ENCODE peak calls at places on chromosomes 7 and 10, in nine cellular contexts. L, F, P, O, S, M, Y, R and I are unnamed samples. For H3K4me1, H3K36me3 and H3K27me3, the result is how much of the 10 kb centered on the place peaks cover.

GRCh38 chr7:151838861-151839381 is 38.0 kb downstream of the PRKAG2 start:
- DNase-seq in L (peak), F (peak), P (no peak), O (no peak), S (peak), M (peak), Y (no peak), R (no peak), I (peak)

GRCh38 chr10:101670635-101671034 is 24.3 kb downstream of the FBXW4 start:
- DNase-seq in L (no peak), F (no peak), P (no peak), O (no peak), S (no peak), M (no peak), Y (no peak), R (no peak), I (no peak)

GRCh38 chr10:124007773-124008145 is 85.6 kb downstream of the CHST15 start:
- DNase-seq in L (no peak), F (no peak), P (no peak), O (no peak), S (no peak), M (peak), Y (no peak), R (no peak), I (no peak)

GRCh38 chr10:43680035-43680434 is 31.4 kb upstream of the ZNF32 start:
- DNase-seq in L (no peak), F (no peak), P (peak), O (peak), S (no peak), M (no peak), Y (no peak), R (no peak), I (no peak)

GRCh38 chr7:1460757-1461639 is 1.7 kb upstream of the MICALL2 start:
- DNase-seq in L (no peak), F (no peak), P (no peak), O (peak), S (peak), M (peak), Y (no peak), R (no peak), I (no peak)

GRCh38 chr7:128236924-128237586 is 4.0 kb upstream of the LEP start:
- DNase-seq in L (peak), F (peak), P (peak), O (peak), S (no peak), M (no peak), Y (no peak), R (no peak), I (peak)

GRCh38 chr7:30713397-30713796 is 31.1 kb upstream of the CRHR2 start:
- DNase-seq in L (no peak), F (no peak), P (peak), O (no peak), S (no peak), M (no peak), Y (no peak), R (no peak), I (no peak)

GRCh38 chr7:108178393-108178792 is 48.2 kb upstream of the LAMB4 start:
- DNase-seq in L (no peak), F (no peak), P (no peak), O (no peak), S (no peak), M (no peak), Y (no peak), R (no peak), I (no peak)

GRCh38 chr7:1137517-1138167 is 22.4 kb downstream of the ZFAND2A start:
- DNase-seq in L (no peak), F (no peak), P (peak), O (no peak), S (no peak), M (no peak), Y (no peak), R (no peak), I (no peak)

GRCh38 chr7:95104739-95105138 is 197.3 kb downstream of the PPP1R9A start:
- DNase-seq in L (no peak), F (no peak), P (no peak), O (peak), S (no peak), M (no peak), Y (no peak), R (no peak), I (no peak)

GRCh38 chr10:133439517-133440461 is 14.0 kb upstream of the SCART1 start:
- DNase-seq in L (no peak), F (no peak), P (no peak), O (no peak), S (no peak), M (no peak), Y (no peak), R (no peak), I (no peak)

GRCh38 chr10:69842020-69842419 is 40.3 kb downstream of the COL13A1 start:
- DNase-seq in L (no peak), F (no peak), P (no peak), O (no peak), S (no peak), M (no peak), Y (no peak), R (no peak), I (no peak)

GRCh38 chr10:28281726-28282325 is 21.0 kb downstream of the MPP7 start:
- DNase-seq in L (no peak), F (no peak), P (no peak), O (no peak), S (no peak), M (no peak), Y (no peak), R (no peak), I (no peak)

GRCh38 chr7:101558742-101559325 is 70.3 kb downstream of the MYL10 start:
- DNase-seq in L (no peak), F (no peak), P (no peak), O (peak), S (no peak), M (no peak), Y (no peak), R (no peak), I (no peak)

GRCh38 chr7:130349911-130350782 is 5.5 kb downstream of the CPA5 start:
- DNase-seq in L (no peak), F (no peak), P (no peak), O (no peak), S (no peak), M (no peak), Y (no peak), R (no peak), I (no peak)

GRCh38 chr7:100132697-100133137 is 6.0 kb downstream of the MBLAC1 start:
- DNase-seq in L (peak), F (peak), P (peak), O (peak), S (no peak), M (no peak), Y (no peak), R (no peak), I (peak)

GRCh38 chr10:11162828-11163599 is 145.3 kb downstream of the CELF2 start:
- DNase-seq in L (peak), F (peak), P (no peak), O (no peak), S (peak), M (peak), Y (peak), R (no peak), I (peak)

GRCh38 chr10:128643658-128644057 is 517.4 kb upstream of the MKI67 start:
- DNase-seq in L (no peak), F (no peak), P (no peak), O (no peak), S (no peak), M (no peak), Y (no peak), R (no peak), I (no peak)

GRCh38 chr7:101395376-101395775 is 32.7 kb downstream of the COL26A1 start:
- DNase-seq in L (no peak), F (peak), P (no peak), O (no peak), S (no peak), M (no peak), Y (no peak), R (no peak), I (no peak)

GRCh38 chr10:26696786-26697162 is 727 bp upstream of the PDSS1 start:
- DNase-seq in L (no peak), F (no peak), P (no peak), O (peak), S (no peak), M (no peak), Y (no peak), R (no peak), I (no peak)

GRCh38 chr10:108638225-108638624 is 1285.1 kb downstream of the XPNPEP1 start:
- DNase-seq in L (no peak), F (no peak), P (no peak), O (no peak), S (no peak), M (no peak), Y (no peak), R (no peak), I (no peak)

GRCh38 chr7:126574838-126575250 is 677.9 kb downstream of the GRM8 start:
- DNase-seq in L (no peak), F (peak), P (peak), O (peak), S (no peak), M (no peak), Y (no peak), R (no peak), I (no peak)

GRCh38 chr10:43043773-43044394 is 33.0 kb upstream of the RET start:
- DNase-seq in L (no peak), F (no peak), P (peak), O (no peak), S (peak), M (no peak), Y (no peak), R (no peak), I (no peak)

GRCh38 chr10:58853668-58854067 is 322.8 kb upstream of the PHYHIPL start:
- DNase-seq in L (no peak), F (no peak), P (no peak), O (no peak), S (no peak), M (no peak), Y (no peak), R (no peak), I (no peak)

GRCh38 chr7:91263359-91264082 is 712 bp upstream of the FZD1 start:
- DNase-seq in L (no peak), F (peak), P (peak), O (peak), S (peak), M (peak), Y (no peak), R (no peak), I (no peak)

GRCh38 chr7:3437467-3437866 is 136.4 kb downstream of the SDK1 start:
- DNase-seq in L (no peak), F (no peak), P (no peak), O (no peak), S (no peak), M (no peak), Y (no peak), R (no peak), I (no peak)

GRCh38 chr10:114401195-114401741 is 3.0 kb downstream of the AFAP1L2 start:
- DNase-seq in L (no peak), F (no peak), P (no peak), O (no peak), S (no peak), M (peak), Y (no peak), R (no peak), I (no peak)

GRCh38 chr10:100109670-100110069 is 28.0 kb upstream of the CPN1 start:
- DNase-seq in L (no peak), F (peak), P (no peak), O (no peak), S (no peak), M (no peak), Y (no peak), R (no peak), I (no peak)

GRCh38 chr10:133306097-133306476 is 2.6 kb downstream of the TUBGCP2 start:
- DNase-seq in L (no peak), F (no peak), P (no peak), O (no peak), S (peak), M (no peak), Y (no peak), R (no peak), I (no peak)

GRCh38 chr7:148856891-148857290 is 27.2 kb downstream of the EZH2 start:
- DNase-seq in L (no peak), F (no peak), P (no peak), O (no peak), S (no peak), M (no peak), Y (no peak), R (no peak), I (no peak)

GRCh38 chr10:30803058-30803457 is 173.5 kb upstream of the LYZL2 start:
- DNase-seq in L (no peak), F (no peak), P (no peak), O (no peak), S (no peak), M (no peak), Y (no peak), R (no peak), I (no peak)

GRCh38 chr10:61798711-61799110 is 102.8 kb upstream of the ARID5B start:
- DNase-seq in L (no peak), F (no peak), P (no peak), O (peak), S (no peak), M (no peak), Y (no peak), R (no peak), I (no peak)

GRCh38 chr10:61803269-61803668 is 98.2 kb upstream of the ARID5B start:
- DNase-seq in L (no peak), F (no peak), P (no peak), O (no peak), S (no peak), M (no peak), Y (no peak), R (no peak), I (no peak)

GRCh38 chr10:61810263-61810662 is 91.2 kb upstream of the ARID5B start:
- DNase-seq in L (no peak), F (no peak), P (no peak), O (no peak), S (no peak), M (no peak), Y (no peak), R (no peak), I (no peak)

GRCh38 chr10:61805091-61805490 is 96.4 kb upstream of the ARID5B start:
- DNase-seq in L (no peak), F (no peak), P (no peak), O (no peak), S (no peak), M (no peak), Y (no peak), R (no peak), I (no peak)

DNA sequence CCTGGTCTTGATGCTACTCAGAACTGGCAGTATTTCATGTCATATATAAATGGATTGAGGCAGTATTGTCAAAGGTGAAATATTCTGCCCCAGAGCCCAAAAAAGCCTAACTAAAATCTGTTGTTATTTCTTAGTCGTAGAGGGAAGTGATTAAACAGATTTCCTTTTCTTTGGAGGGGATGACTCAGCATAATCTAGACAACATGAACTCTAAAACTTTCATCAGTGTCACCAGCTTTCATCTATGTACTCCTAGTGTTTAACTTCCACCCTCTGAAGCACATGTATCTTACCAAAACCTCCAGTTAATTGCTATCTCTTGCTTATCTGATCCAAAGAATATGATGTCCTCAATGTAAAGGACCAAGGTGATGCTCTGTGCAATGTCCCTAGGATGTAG is 97.1 kb upstream of the ARID5B start:
- DNase-seq in L (no peak), F (no peak), P (no peak), O (peak), S (no peak), M (no peak), Y (no peak), R (no peak), I (no peak)
- H3K4me1 ChIP-seq in L (under half), F (under half), P (under half), O (under half), S (under half), M (under half), Y (under half), R (under half), I (under half)

GRCh38 chr10:73756183-73756582 is 12.0 kb downstream of the SEC24C start:
- DNase-seq in L (no peak), F (no peak), P (no peak), O (no peak), S (no peak), M (no peak), Y (no peak), R (no peak), I (no peak)

GRCh38 chr10:73758704-73759511 is 14.7 kb downstream of the SEC24C start:
- DNase-seq in L (no peak), F (peak), P (no peak), O (no peak), S (no peak), M (no peak), Y (no peak), R (no peak), I (peak)

GRCh38 chr10:73762915-73763314 is 18.7 kb downstream of the SEC24C start:
- DNase-seq in L (no peak), F (no peak), P (no peak), O (peak), S (no peak), M (no peak), Y (no peak), R (no peak), I (no peak)

GRCh38 chr10:73763343-73763742 is 18.5 kb upstream of the CHCHD1 start:
- DNase-seq in L (no peak), F (no peak), P (no peak), O (no peak), S (no peak), M (no peak), Y (no peak), R (no peak), I (no peak)

GRCh38 chr10:73759512-73760115 is 15.4 kb downstream of the SEC24C start:
- DNase-seq in L (no peak), F (peak), P (no peak), O (peak), S (peak), M (no peak), Y (no peak), R (no peak), I (peak)
- H3K36me3 ChIP-seq in L (half or more), F (under half), P (half or more), O (half or more), S (half or more), M (half or more), Y (under half), R (half or more), I (under half)

GRCh38 chr10:46550795-46551700 is 5.4 kb downstream of the GPRIN2 start:
- DNase-seq in L (no peak), F (no peak), P (no peak), O (no peak), S (peak), M (peak), Y (no peak), R (peak), I (no peak)
- H3K27me3 ChIP-seq in L (under half), F (under half), P (under half), O (under half), S (under half), M (under half), Y (under half), R (under half), I (under half)

GRCh38 chr10:71968553-71969474 is 4.6 kb downstream of the CHST3 start:
- DNase-seq in L (no peak), F (no peak), P (no peak), O (peak), S (no peak), M (no peak), Y (no peak), R (no peak), I (no peak)
- H3K4me1 ChIP-seq in L (under half), F (under half), P (under half), O (half or more), S (half or more), M (under half), Y (half or more), R (half or more), I (under half)

GRCh38 chr7:29511337-29511736 is 52.3 kb upstream of the PRR15 start:
- DNase-seq in L (no peak), F (no peak), P (no peak), O (no peak), S (no peak), M (no peak), Y (no peak), R (no peak), I (no peak)

GRCh38 chr7:29511851-29512250 is 51.8 kb upstream of the PRR15 start:
- DNase-seq in L (no peak), F (no peak), P (no peak), O (no peak), S (no peak), M (no peak), Y (no peak), R (no peak), I (no peak)

GRCh38 chr7:29508608-29509007 is 55.0 kb upstream of the PRR15 start:
- DNase-seq in L (no peak), F (no peak), P (no peak), O (no peak), S (peak), M (no peak), Y (no peak), R (no peak), I (no peak)

GRCh38 chr7:29510028-29510427 is 53.6 kb upstream of the PRR15 start:
- DNase-seq in L (no peak), F (no peak), P (no peak), O (no peak), S (no peak), M (no peak), Y (no peak), R (no peak), I (no peak)
- H3K36me3 ChIP-seq in L (under half), F (under half), P (under half), O (under half), S (under half), M (under half), Y (under half), R (under half), I (under half)